ENCODE peak calls at places on chromosomes 11 and 22, in four cellular contexts. U is IMR-90, G is GM12878, T is K562. P is an unnamed sample.
A peak's percentile ranks its signal among the peaks of the same experiment; 100 is the strongest.

GRCh38 chr11:1640076-1640946 is 10.7 kb downstream of the KRTAP5-5 start:
- DNase-seq in G (no peak), T (peak; percentile 78), U (no peak), P (no peak)

GRCh38 chr11:76609736-76610370 is 60.7 kb downstream of the LRRC32 start:
- DNase-seq in U (no peak), T (no peak), G (no peak), P (no peak)

GRCh38 chr11:45110562-45110961 is 35.9 kb upstream of the PRDM11 start:
- DNase-seq in G (no peak), T (peak; percentile 70), U (peak; percentile 68), P (peak; percentile 64)

GRCh38 chr11:125376117-125376516 is 119.9 kb downstream of the FEZ1 start:
- DNase-seq in G (no peak), T (no peak), U (no peak), P (no peak)

GRCh38 chr11:61163714-61164609 is 2.7 kb upstream of the VPS37C start:
- DNase-seq in U (no peak), G (no peak), T (no peak), P (no peak)

GRCh38 chr22:41062146-41062545 is 30.2 kb upstream of the EP300 start:
- DNase-seq in U (no peak), G (no peak), T (no peak), P (no peak)

GRCh38 chr11:112719736-112720525 is 241.3 kb upstream of the NCAM1 start:
- DNase-seq in T (no peak), G (no peak), U (no peak), P (no peak)

GRCh38 chr22:49575703-49576081 is 252.0 kb downstream of the BRD1 start:
- DNase-seq in T (no peak), U (no peak), G (no peak), P (no peak)

GRCh38 chr22:44347098-44347497 is 34.3 kb upstream of the SHISAL1 start:
- DNase-seq in U (peak; percentile 48), T (no peak), G (no peak), P (no peak)

GRCh38 chr11:72776844-72777754 is 16.7 kb downstream of the STARD10 start:
- DNase-seq in G (no peak), U (no peak), T (peak; percentile 90), P (no peak)

GRCh38 chr11:75083217-75083605 is 13.5 kb downstream of the OR2AT4 start:
- DNase-seq in G (no peak), T (no peak), U (no peak), P (no peak)

GRCh38 chr11:24267015-24267414 is 229.8 kb upstream of the LUZP2 start:
- DNase-seq in G (no peak), U (no peak), T (no peak), P (no peak)

GRCh38 chr22:47678667-47679287 is 916.3 kb downstream of the TBC1D22A start:
- DNase-seq in T (no peak), U (no peak), G (no peak), P (no peak)

GRCh38 chr22:33544707-33545106 is 375.6 kb downstream of the LARGE1 start:
- DNase-seq in T (no peak), G (no peak), U (peak; percentile 72), P (no peak)

GRCh38 chr11:39374963-39375698 is 2084.3 kb downstream of the LRRC4C start:
- DNase-seq in G (no peak), T (peak; percentile 10), U (peak; percentile 2), P (peak; percentile 2)

GRCh38 chr11:85464283-85464682 is 162.9 kb downstream of the DLG2 start:
- DNase-seq in U (no peak), G (no peak), T (no peak), P (no peak)

GRCh38 chr11:58727415-58727797 is 4.3 kb downstream of the GLYAT start:
- DNase-seq in G (no peak), U (no peak), T (no peak), P (no peak)
- TF ChIP-seq FOS in G (no peak), U (no peak), T (no peak), P (no peak)

GRCh38 chr11:101346591-101346990 is 217.0 kb upstream of the PGR start:
- DNase-seq in T (no peak), G (no peak), U (peak; percentile 20), P (no peak)

GRCh38 chr11:101341578-101341977 is 212.0 kb upstream of the PGR start:
- DNase-seq in U (no peak), T (no peak), G (no peak), P (no peak)

GRCh38 chr11:101342307-101342706 is 212.7 kb upstream of the PGR start:
- DNase-seq in G (no peak), U (no peak), T (no peak), P (no peak)

GRCh38 chr11:101348786-101349185 is 219.2 kb upstream of the PGR start:
- DNase-seq in T (no peak), U (no peak), G (no peak), P (no peak)

DNA sequence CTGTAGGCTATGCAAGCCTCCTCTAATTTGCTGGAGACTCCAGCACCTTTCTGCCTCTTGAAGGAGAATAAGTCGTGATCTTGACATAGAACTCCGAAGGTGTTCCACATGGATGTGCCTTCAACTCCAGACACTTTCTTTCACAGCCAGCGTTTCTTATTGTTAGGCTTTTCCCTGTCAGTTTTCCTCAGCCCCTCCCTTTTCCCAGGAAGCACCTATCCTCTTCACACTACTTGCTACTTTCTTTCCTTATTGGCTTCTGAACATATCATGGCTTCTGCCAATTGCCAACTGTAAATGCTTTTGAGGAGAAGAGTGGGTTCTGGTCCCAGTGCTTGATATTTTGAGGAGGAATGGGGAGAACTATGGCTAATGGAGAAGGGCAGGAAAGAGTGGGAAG is 216.3 kb upstream of the PGR start:
- DNase-seq in T (no peak), G (no peak), U (no peak), P (no peak)
- TF ChIP-seq FOS in T (no peak), G (no peak), U (no peak), P (no peak)

GRCh38 chr22:50713571-50714056 is 24.4 kb upstream of the ACR start:
- DNase-seq in U (no peak), T (no peak), G (no peak), P (no peak)

GRCh38 chr22:50714631-50715179 is 23.3 kb upstream of the ACR start:
- DNase-seq in G (no peak), U (no peak), T (no peak), P (no peak)

GRCh38 chr22:50715250-50715649 is 22.8 kb upstream of the ACR start:
- DNase-seq in T (no peak), G (no peak), U (no peak), P (no peak)

GRCh38 chr22:50713008-50713385 is 25.0 kb upstream of the ACR start:
- DNase-seq in U (no peak), G (no peak), T (no peak), P (no peak)

DNA sequence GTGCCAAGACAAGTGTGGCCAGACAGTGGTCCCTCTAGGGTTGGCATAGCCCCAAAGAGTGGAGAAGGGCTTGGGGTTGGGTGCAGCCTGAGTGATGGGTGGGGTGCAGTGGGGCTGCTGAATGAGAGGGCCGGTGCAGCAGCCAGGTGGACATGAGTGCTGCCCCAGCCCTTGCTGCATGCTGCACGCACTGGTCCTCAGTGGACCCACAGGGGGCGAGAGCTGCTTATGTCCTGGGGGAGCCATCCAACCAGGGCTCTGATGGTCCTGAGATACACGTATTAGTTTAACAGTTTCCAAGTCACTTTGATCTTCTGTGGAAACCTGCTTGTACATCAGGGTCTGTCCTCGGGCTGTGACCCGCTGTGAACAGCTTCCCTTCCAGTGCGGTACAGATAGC is 23.9 kb upstream of the ACR start:
- DNase-seq in U (no peak), T (no peak), G (no peak), P (no peak)
- TF ChIP-seq FOS in U (no peak), T (no peak), G (no peak), P (no peak)

DNA sequence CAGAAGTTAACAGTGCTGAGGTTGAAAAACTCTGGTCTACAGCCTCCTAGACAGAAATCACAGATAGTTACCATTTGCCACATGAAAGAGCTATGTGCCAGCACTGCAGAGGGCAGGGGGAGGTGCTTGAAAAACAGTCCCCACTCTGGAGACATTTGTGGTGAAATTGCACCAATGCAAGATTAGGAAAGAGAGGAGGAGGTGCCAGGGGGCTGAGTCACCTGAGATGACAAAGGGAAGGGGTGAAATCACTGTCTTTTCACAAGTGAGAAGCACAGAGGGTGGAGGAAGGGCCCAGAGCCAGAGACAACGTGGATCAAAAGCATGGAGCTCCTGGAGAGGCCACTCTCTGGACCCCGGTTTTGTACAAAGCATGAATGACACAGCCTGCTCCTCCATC is 196.3 kb downstream of the BUD13 start:
- DNase-seq in U (no peak), T (no peak), G (no peak), P (no peak)
- TF ChIP-seq FOS in U (no peak), T (no peak), G (no peak), P (no peak)

GRCh38 chr22:29345932-29346331 is 30.4 kb upstream of the RASL10A start:
- DNase-seq in U (peak; percentile 4), T (no peak), G (no peak), P (no peak)
- TF ChIP-seq FOS in U (no peak), T (no peak), G (no peak), P (no peak)

GRCh38 chr11:48107188-48107704 is 109.4 kb upstream of the OR4B1 start:
- DNase-seq in U (peak; percentile 67), G (peak; percentile 66), T (no peak), P (no peak)
- TF ChIP-seq FOS in U (no peak), G (no peak), T (no peak), P (no peak)

DNA sequence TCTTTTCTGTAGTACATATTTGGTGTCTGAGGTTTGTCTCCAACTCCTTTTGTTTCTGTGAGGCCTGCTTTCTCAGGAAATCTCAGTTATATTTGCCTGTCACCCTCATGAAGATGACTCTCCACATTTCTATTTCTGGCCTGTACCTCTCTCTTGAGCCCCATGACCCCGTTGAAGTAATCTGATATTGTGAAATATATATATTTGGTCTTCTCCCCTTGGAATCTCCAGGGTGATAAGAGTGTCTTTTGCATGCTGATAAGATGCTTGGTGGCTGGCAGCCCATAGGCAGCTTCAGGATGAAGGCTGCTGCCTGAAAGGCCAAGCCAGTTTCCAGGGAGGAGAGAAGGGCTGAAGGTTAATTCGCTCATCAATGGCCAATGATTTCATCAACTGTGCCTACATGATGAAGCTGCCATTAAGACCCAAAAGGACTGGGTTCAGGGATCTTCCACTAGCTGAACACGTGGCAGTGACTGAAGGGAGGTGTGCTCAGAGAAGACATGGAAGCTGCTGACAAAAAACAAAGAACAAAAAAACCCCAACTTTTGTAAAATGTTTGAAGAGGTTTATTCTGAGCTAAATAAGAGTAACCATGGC is 67.4 kb downstream of the MICAL2 start:
- DNase-seq in T (no peak), U (peak; percentile 71), G (no peak), P (no peak)
- TF ChIP-seq FOS in T (no peak), U (no peak), G (no peak), P (no peak)

GRCh38 chr11:2999464-2999998 is 7.4 kb upstream of the NAP1L4 start:
- DNase-seq in U (no peak), T (no peak), G (no peak), P (no peak)
- TF ChIP-seq FOS in U (no peak), T (no peak), G (no peak), P (no peak)

GRCh38 chr11:19779740-19780139 is 67.1 kb downstream of the NAV2 start:
- DNase-seq in T (no peak), G (no peak), U (no peak), P (no peak)
- TF ChIP-seq FOS in T (no peak), G (no peak), U (no peak), P (no peak)

GRCh38 chr11:86726118-86726748 is 53.8 kb upstream of the ME3 start:
- DNase-seq in G (no peak), T (no peak), U (peak; percentile 55), P (no peak)
- TF ChIP-seq FOS in G (no peak), T (no peak), U (no peak), P (no peak)

P was measured in endothelial cell of umbilical vein.